ENCODE peak calls at places on chromosomes 5 and 9, in four cellular contexts. K is PC-3, T is OCI-LY7, D is GM23338. V is an unnamed sample.

GRCh38 chr5:67246108-67246507 is 49.5 kb upstream of the CD180 start:
- DNase-seq in K (peak; percentile 70), D (peak; percentile 90), T (peak; percentile 77), V (peak; percentile 88)

GRCh38 chr9:5632540-5632939 is 3.6 kb downstream of the RIC1 start:
- DNase-seq in K (no peak), D (no peak), T (no peak), V (no peak)

GRCh38 chr5:13866792-13867191 is 77.7 kb downstream of the DNAH5 start:
- DNase-seq in K (peak; percentile 73), D (peak; percentile 71), T (peak; percentile 14), V (peak; percentile 68)

GRCh38 chr5:66915531-66915930 is 281.1 kb downstream of the CD180 start:
- DNase-seq in K (no peak), D (no peak), T (no peak), V (no peak)

GRCh38 chr5:141695627-141696180 is 13.7 kb upstream of the ARAP3 start:
- DNase-seq in T (no peak), K (peak; percentile 46), D (no peak), V (no peak)

GRCh38 chr9:36191696-36192095 is 975 bp downstream of the CLTA start:
- DNase-seq in T (no peak), D (no peak), K (no peak), V (no peak)

GRCh38 chr5:59357421-59357977 is 536.0 kb downstream of the PDE4D start:
- DNase-seq in K (no peak), D (peak; percentile 44), T (no peak), V (peak; percentile 27)

GRCh38 chr5:128464596-128464995 is 73.4 kb downstream of the FBN2 start:
- DNase-seq in D (no peak), K (no peak), T (no peak), V (no peak)

GRCh38 chr5:154237376-154237743 is 46.8 kb downstream of the GALNT10 start:
- DNase-seq in T (no peak), D (no peak), K (no peak), V (no peak)

GRCh38 chr5:165620394-165620793 is 2115.0 kb downstream of the MAT2B start:
- DNase-seq in D (no peak), T (no peak), K (no peak), V (no peak)

GRCh38 chr5:28066856-28067255 is 1028.5 kb upstream of the CDH9 start:
- DNase-seq in K (no peak), D (peak; percentile 17), T (no peak), V (no peak)

DNA sequence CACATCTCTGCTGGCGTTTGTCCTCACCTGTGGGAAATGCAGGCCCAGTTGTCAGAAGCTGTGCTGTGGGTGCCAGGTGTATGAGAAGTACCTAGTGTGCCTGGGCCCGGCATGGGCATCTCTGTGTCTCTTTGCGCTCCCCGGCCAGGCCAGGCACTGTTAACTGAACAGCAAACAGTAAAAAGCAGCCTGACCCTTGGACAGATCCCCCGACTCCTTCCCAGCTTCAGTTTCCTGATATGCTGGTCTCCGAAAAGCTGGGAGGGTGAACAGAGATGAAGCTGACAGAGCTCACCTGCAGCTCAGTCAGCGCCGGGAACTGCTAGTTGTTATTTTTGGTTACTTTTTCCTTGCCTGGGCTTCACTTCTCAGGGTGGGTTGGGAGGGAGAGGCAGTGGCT is 28.9 kb downstream of the RXRA start:
- DNase-seq in T (no peak), K (no peak), D (no peak), V (no peak)
- H3K4me1 ChIP-seq in T (no peaks in the 10 kb centered on the region), K (peaks cover 28% of the 10 kb centered on the region), D (no peaks in the 10 kb centered on the region), V (peaks cover 72% of the 10 kb centered on the region)

GRCh38 chr5:146078566-146078965 is 26.8 kb downstream of the PLAC8L1 start:
- DNase-seq in T (no peak), D (peak; percentile 57), K (no peak), V (no peak)

GRCh38 chr5:146079695-146080361 is 25.5 kb downstream of the PLAC8L1 start:
- DNase-seq in K (peak; percentile 47), T (no peak), D (no peak), V (no peak)

GRCh38 chr5:146084376-146084775 is 21.0 kb downstream of the PLAC8L1 start:
- DNase-seq in T (no peak), D (no peak), K (no peak), V (no peak)

GRCh38 chr5:146082798-146083197 is 22.6 kb downstream of the PLAC8L1 start:
- DNase-seq in D (no peak), K (no peak), T (no peak), V (no peak)

DNA sequence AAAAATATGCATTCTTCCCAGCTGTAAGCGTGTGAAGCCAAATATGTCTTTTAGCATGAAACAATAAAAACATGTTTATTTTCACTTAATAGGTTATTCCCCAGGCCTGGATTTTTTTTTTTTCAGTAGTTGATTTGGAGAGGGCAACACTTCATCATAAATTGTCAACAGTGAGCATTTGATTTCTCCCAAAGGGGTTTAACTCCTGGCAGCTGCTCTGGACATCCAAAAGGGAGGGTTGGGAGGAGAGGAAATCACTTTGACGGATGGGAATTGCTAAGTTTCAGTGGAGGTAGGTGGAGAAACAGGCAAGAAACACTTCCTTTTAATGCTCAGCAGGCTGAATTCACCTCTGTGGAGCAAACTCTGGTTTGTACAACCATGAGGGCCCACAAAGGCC is 23.7 kb downstream of the PLAC8L1 start:
- DNase-seq in K (no peak), T (no peak), D (no peak), V (no peak)
- H3K9me2 ChIP-seq in K (no peaks in the 10 kb centered on the region), T (no peaks in the 10 kb centered on the region), D (peaks cover 5% of the 10 kb centered on the region), V (no peaks in the 10 kb centered on the region)

DNA sequence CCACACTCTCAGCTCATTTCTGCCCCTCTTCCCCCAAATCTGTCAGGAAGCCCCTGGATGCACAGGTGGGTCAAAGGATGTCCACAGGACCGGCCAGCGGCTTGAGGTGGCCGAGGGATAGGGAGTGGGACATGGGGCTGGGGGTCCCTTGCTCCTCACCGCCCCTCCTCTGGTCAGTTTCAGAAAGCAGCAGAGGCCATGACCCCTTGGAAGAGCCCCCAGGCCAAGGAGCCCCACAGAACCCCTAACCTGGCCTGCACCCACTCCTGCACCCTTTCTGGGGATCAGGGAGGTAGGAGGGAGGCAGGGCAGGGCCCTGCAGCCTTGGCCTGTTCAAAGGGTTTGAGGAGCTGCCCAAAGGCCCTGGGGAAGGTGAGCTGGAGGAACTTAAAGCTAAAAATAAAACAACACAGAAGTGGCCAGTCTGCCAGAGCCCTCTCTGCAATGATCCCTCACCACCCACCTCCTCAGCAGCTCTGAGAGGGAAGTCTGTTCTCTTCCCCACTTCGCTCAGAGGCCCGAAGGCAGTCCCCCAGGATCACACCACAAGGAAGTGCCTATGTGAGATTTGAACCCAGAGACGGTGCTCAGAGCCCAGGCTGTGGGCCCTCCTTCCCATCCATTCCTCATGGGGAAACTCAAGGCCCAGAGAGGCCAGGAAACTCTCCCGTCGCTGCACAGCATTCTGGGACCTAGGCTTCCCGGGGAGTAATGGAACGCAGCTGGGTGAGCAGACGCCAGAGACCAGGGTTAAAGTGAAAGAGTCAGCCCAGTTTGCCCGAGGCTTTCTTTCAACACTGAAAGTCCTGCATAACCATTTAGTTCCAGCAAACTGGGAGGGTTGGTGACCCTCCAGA is 918 bp downstream of the ENG start:
- DNase-seq in T (no peak), D (no peak), K (no peak), V (no peak)
- H3K4me1 ChIP-seq in T (no peaks in the 10 kb centered on the region), D (peaks cover 4% of the 10 kb centered on the region), K (no peaks in the 10 kb centered on the region), V (peaks cover 11% of the 10 kb centered on the region)

GRCh38 chr5:10856646-10857332 is 95.8 kb upstream of the DAP start:
- DNase-seq in D (peak; percentile 95), T (peak; percentile 24), K (peak; percentile 62), V (peak; percentile 76)
- H3K9me2 ChIP-seq in D (peaks cover 4% of the 10 kb centered on the region), T (no peaks in the 10 kb centered on the region), K (no peaks in the 10 kb centered on the region), V (no peaks in the 10 kb centered on the region)

GRCh38 chr5:96112703-96113102 is 151.1 kb upstream of the ELL2 start:
- DNase-seq in K (no peak), T (no peak), D (no peak), V (no peak)
- H3K4me1 ChIP-seq in K (peaks cover 7% of the 10 kb centered on the region), T (no peaks in the 10 kb centered on the region), D (no peaks in the 10 kb centered on the region), V (peaks cover 2% of the 10 kb centered on the region)

GRCh38 chr9:3508078-3508431 is 17.7 kb downstream of the RFX3 start:
- DNase-seq in T (peak; percentile 11), K (no peak), D (no peak), V (no peak)
- H3K9me2 ChIP-seq in T (no peaks in the 10 kb centered on the region), K (no peaks in the 10 kb centered on the region), D (no peaks in the 10 kb centered on the region), V (no peaks in the 10 kb centered on the region)